ENCODE peak calls at places on chromosomes 16 and 17, in four cellular contexts. L is brain microvascular endothelial cell, G is progenitor cell of endocrine pancreas, S is astrocyte of the cerebellum. W is an unnamed sample.

GRCh38 chr16:27849621-27850020 is 213.9 kb downstream of the GSG1L start:
- DNase-seq in L (no peak), G (no peak), S (no peak), W (no peak)

GRCh38 chr16:21159281-21159951 is 942 bp downstream of the LDAF1 start:
- DNase-seq in L (no peak), G (peak), S (no peak), W (no peak)

GRCh38 chr17:49694847-49695697 is 12.7 kb downstream of the SLC35B1 start:
- DNase-seq in L (no peak), G (peak), S (no peak), W (peak)

GRCh38 chr17:12927541-12928425 is 90.0 kb downstream of the ELAC2 start:
- DNase-seq in L (peak), G (no peak), S (no peak), W (peak)

GRCh38 chr16:26987631-26988030 is 79.1 kb upstream of the C16orf82 start:
- DNase-seq in L (no peak), G (no peak), S (peak), W (peak)

GRCh38 chr17:57369509-57369945 is 113.2 kb downstream of the MSI2 start:
- DNase-seq in L (no peak), G (no peak), S (no peak), W (peak)

GRCh38 chr17:16922386-16923096 is 49.4 kb downstream of the TNFRSF13B start:
- DNase-seq in L (no peak), G (no peak), S (no peak), W (no peak)

GRCh38 chr17:15659663-15660062 is 24.4 kb downstream of the TRIM16 start:
- DNase-seq in L (no peak), G (no peak), S (no peak), W (peak)

GRCh38 chr17:74404218-74404617 is 27.7 kb upstream of the GPRC5C start:
- DNase-seq in L (no peak), G (no peak), S (no peak), W (no peak)

GRCh38 chr16:728131-728889 is 1.4 kb downstream of the HAGHL start:
- DNase-seq in L (peak), G (no peak), S (no peak), W (peak)

GRCh38 chr16:68237243-68238028 is 1.5 kb upstream of the ESRP2 start:
- DNase-seq in L (peak), G (peak), S (peak), W (peak)

GRCh38 chr17:3035256-3035967 is 28.0 kb downstream of the OR1D5 start:
- DNase-seq in L (no peak), G (no peak), S (no peak), W (no peak)

GRCh38 chr17:12107905-12108304 is 87.2 kb downstream of the MAP2K4 start:
- DNase-seq in L (no peak), G (no peak), S (peak), W (peak)

GRCh38 chr17:48646183-48647102 is 20.3 kb upstream of the HOXB9 start:
- DNase-seq in L (no peak), G (no peak), S (no peak), W (no peak)

GRCh38 chr17:48593840-48594411 is 347 bp upstream of the HOXB5 start:
- DNase-seq in L (peak), G (peak), S (peak), W (peak)

GRCh38 chr16:27470567-27471431 is 68.8 kb downstream of the IL21R start:
- DNase-seq in L (peak), G (no peak), S (no peak), W (peak)

GRCh38 chr16:87052506-87052905 is 264.7 kb downstream of the C16orf95 start:
- DNase-seq in L (peak), G (no peak), S (no peak), W (no peak)

GRCh38 chr17:76709077-76709950 is 1.5 kb downstream of the MXRA7 start:
- DNase-seq in L (peak), G (peak), S (peak), W (peak)

GRCh38 chr16:53457670-53458069 is 23.4 kb downstream of the RBL2 start:
- DNase-seq in L (no peak), G (no peak), S (no peak), W (no peak)

GRCh38 chr17:39161967-39162366 is 4.0 kb downstream of the ARL5C start:
- DNase-seq in L (no peak), G (no peak), S (no peak), W (no peak)

GRCh38 chr16:57810197-57811024 is 8.1 kb upstream of the KIFC3 start:
- DNase-seq in L (peak), G (peak), S (peak), W (peak)

GRCh38 chr16:11072420-11073153 is 128.2 kb downstream of the CLEC16A start:
- DNase-seq in L (no peak), G (no peak), S (no peak), W (no peak)

GRCh38 chr17:2396192-2396567 is 4.7 kb downstream of the MNT start:
- DNase-seq in L (no peak), G (no peak), S (no peak), W (no peak)

GRCh38 chr16:1532771-1533170 is 695 bp upstream of the TMEM204 start:
- DNase-seq in L (no peak), G (no peak), S (no peak), W (no peak)

GRCh38 chr16:85731179-85731578 is 19.7 kb downstream of the C16orf74 start:
- DNase-seq in L (no peak), G (no peak), S (no peak), W (no peak)

GRCh38 chr17:61687769-61688168 is 96.8 kb upstream of the NACA2 start:
- DNase-seq in L (no peak), G (no peak), S (no peak), W (no peak)

GRCh38 chr16:47204736-47205499 is 61.2 kb upstream of the NETO2 start:
- DNase-seq in L (no peak), G (no peak), S (no peak), W (no peak)

GRCh38 chr17:72588961-72589360 is 468.1 kb downstream of the SOX9 start:
- DNase-seq in L (peak), G (no peak), S (no peak), W (no peak)

DNA sequence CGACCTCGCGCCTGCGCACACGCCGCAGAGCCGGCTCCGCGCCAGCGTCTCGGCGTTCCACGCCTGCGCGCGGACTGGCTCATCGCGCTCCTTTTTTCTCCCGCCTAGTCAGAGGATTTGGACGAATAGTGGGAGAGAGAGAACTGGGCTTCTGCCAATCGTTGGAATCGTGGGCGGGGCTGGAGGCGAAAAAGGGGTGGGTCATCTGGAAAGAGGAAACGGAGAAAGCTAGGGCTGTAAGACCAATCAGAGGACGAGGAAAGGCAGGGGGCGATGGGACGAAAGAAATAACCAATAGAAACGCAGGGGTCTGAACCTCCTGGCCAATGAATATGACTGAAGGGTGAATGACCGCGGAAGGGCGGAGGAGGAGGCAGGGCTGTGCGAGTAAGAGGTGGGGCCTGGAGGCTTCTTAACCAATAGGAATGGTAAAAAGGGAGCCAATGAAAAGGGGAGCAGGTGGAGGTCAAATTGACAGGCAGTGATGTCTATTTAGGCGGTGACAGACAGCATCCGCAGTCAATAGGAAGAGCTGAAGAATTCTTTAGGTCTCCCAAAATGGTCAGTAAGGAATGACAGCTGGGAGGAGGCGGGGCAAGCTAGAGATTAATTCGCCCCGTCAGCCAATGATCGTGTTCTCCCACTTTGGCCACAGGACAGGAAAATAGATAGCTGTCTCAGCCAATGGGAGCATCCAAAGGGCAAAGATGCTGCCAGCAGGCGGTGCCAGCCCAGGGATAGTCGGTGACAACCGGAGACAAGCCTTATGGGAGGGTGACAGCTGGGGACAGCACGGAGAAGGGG is at the start of gene TBC1D10B:
- DNase-seq in L (peak), G (peak), S (peak), W (peak)
- TF ChIP-seq CTCF in L (peak), G (no peak), S (peak), W (peak)

GRCh38 chr17:4534928-4535666 is 20.1 kb downstream of the MYBBP1A start:
- DNase-seq in L (no peak), G (no peak), S (no peak), W (no peak)
- TF ChIP-seq CTCF in L (no peak), G (no peak), S (no peak), W (no peak)

DNA sequence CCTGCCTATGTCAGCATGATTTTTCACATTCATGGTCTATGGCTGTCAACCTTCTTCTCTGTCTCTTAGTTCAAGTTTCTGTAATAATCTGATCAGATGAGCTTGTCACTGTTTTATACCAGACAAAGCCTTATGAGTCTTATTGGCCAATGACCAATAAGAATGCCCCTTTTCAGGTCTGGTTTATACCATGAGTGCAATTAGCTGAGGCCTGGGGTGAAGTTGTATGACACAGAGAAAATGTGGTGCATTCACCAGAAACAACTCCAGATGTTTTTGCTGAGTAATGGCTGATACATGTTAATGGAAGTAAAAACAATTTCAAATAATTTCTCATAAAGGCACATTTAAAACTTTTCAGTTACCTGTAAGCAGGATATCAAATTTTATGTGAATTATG is 218.6 kb upstream of the CDH8 start:
- DNase-seq in L (no peak), G (no peak), S (no peak), W (no peak)
- TF ChIP-seq CTCF in L (no peak), G (no peak), S (no peak), W (no peak)

DNA sequence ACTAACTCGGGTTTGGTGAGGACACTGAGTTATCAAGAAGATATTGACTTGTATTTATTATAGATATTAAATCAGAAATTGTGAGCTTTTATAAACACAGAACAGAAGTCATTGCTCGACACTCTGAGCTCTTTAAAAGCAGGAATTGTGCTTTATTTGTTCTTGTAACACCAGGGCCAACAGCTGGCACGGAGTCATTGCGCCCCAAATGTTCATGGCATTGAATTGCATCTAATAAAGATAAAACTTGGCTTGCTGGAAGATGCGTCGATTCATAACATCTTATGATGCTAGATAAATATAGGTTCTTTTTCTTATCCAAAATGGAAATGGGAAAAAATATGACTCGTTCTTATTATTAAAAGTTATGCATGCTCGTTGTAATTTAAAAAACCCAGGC is 11.8 kb upstream of the MLYCD start:
- DNase-seq in L (no peak), G (no peak), S (no peak), W (peak)
- TF ChIP-seq CTCF in L (peak), G (peak), S (no peak), W (peak)

DNA sequence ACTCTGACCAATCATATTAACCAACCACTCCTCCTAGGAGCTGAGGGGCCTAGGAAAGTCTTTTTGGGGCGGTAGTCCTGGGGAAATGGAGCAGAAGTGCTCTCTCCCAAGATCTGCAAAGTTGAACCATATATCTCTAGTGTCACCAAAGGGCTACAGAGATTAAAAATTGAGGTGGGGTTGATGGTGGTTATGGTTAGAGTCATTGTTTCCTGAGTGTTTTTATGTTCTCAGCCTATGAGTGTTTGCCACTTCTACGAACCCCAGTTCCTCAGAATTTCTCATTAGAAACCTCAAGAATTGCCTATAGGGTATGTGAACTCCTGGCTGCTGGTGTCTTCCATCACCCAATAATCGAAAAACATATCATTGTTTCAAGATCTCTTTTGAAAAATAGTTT is 217.8 kb downstream of the CDRT15L2 start:
- DNase-seq in L (no peak), G (no peak), S (no peak), W (no peak)
- TF ChIP-seq CTCF in L (no peak), G (no peak), S (no peak), W (no peak)

GRCh38 chr17:45425125-45425983 is 7.3 kb downstream of the ARHGAP27 start:
- DNase-seq in L (peak), G (peak), S (peak), W (peak)
- TF ChIP-seq CTCF in L (peak), G (peak), S (peak), W (peak)

DNA sequence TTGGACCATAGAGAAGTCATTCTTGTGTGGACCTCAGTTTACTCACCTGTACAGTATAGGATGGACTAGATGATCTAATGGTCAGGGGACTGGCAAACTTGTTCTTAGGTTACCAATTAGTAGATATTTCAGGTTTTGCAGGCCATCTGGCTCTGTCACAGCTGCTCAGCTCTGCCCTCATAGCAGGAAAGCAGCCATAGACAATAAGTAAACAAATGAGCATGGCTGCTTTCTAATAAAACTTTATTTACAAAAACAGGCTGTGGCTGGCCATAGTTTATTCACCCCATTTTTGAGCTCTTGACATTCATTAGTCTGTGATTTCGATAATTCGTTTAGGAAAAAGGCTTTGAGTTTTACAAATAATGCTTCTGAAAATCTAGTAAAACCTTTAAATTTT is 12.7 kb downstream of the BPTF start:
- DNase-seq in L (no peak), G (no peak), S (no peak), W (no peak)
- TF ChIP-seq CTCF in L (no peak), G (no peak), S (no peak), W (no peak)

W was measured in fibroblast of pulmonary artery.